ENCODE peak calls at places on chromosomes 3 and 15, in eight cellular contexts. P is uterus; B is NK-92 treated with Interleukin-12 subunit alpha and Interleukin-12 subunit beta, amount 100 ng/mL, for 24 hours; U is adipocyte; W is AG10803; K is progenitor cell of endocrine pancreas; E is EH; S is HT-29. Q is an unnamed sample.

GRCh38 chr15:41933771-41934170 is 38.6 kb downstream of the EHD4 start:
- DNase-seq in W (no peak), K (no peak), P (no peak), S (peak), B (no peak), E (peak), U (no peak), Q (no peak)

GRCh38 chr3:128402319-128402718 is 64.4 kb downstream of the DNAJB8 start:
- DNase-seq in E (no peak), U (no peak), B (no peak), W (no peak), S (no peak), P (no peak), K (no peak), Q (no peak)

GRCh38 chr15:71598741-71599140 is 211.6 kb upstream of the NR2E3 start:
- DNase-seq in B (no peak), P (no peak), K (no peak), U (no peak), E (no peak), W (no peak), S (no peak), Q (no peak)

GRCh38 chr3:148992635-148993230 is 1.4 kb downstream of the GYG1 start:
- DNase-seq in W (no peak), K (no peak), P (no peak), E (no peak), S (no peak), U (no peak), B (no peak), Q (no peak)

GRCh38 chr3:153731036-153731435 is 390.2 kb upstream of the ARHGEF26 start:
- DNase-seq in W (no peak), S (no peak), B (no peak), E (no peak), U (no peak), P (no peak), K (no peak), Q (no peak)

GRCh38 chr3:192545346-192545745 is 182.0 kb downstream of the FGF12 start:
- DNase-seq in P (no peak), U (no peak), E (no peak), S (no peak), K (no peak), B (no peak), W (no peak), Q (no peak)

GRCh38 chr15:66947471-66947870 is 117.9 kb upstream of the SMAD3 start:
- DNase-seq in W (no peak), P (no peak), K (no peak), S (no peak), E (peak), U (no peak), B (no peak), Q (peak)

GRCh38 chr3:169041677-169042171 is 621.8 kb downstream of the MECOM start:
- DNase-seq in S (peak), E (peak), W (peak), B (no peak), P (no peak), U (peak), K (no peak), Q (peak)

GRCh38 chr15:72005483-72005882 is 112.5 kb downstream of the MYO9A start:
- DNase-seq in U (no peak), W (no peak), S (no peak), E (no peak), P (no peak), K (no peak), B (no peak), Q (no peak)

GRCh38 chr3:185781759-185782158 is 43.1 kb downstream of the IGF2BP2 start:
- DNase-seq in S (no peak), E (peak), U (peak), P (no peak), W (peak), B (no peak), K (no peak), Q (peak)

GRCh38 chr15:39317225-39317624 is 263.7 kb upstream of the THBS1 start:
- DNase-seq in W (peak), B (no peak), P (no peak), U (no peak), K (no peak), E (peak), S (no peak), Q (no peak)

GRCh38 chr3:47476644-47477199 is 981 bp upstream of the SCAP start:
- DNase-seq in B (no peak), U (no peak), E (no peak), K (no peak), W (no peak), S (no peak), P (no peak), Q (no peak)

GRCh38 chr15:34436956-34437442 is 609 bp downstream of the GOLGA8A start:
- DNase-seq in W (peak), S (peak), U (peak), K (peak), P (no peak), E (peak), B (peak), Q (peak)

GRCh38 chr3:27094721-27095120 is 274.5 kb downstream of the NEK10 start:
- DNase-seq in B (no peak), S (no peak), K (no peak), U (no peak), E (peak), W (no peak), P (no peak), Q (no peak)

GRCh38 chr3:172341482-172342059 is 106.7 kb downstream of the GHSR start:
- DNase-seq in U (peak), E (peak), S (peak), K (no peak), P (no peak), W (peak), B (no peak), Q (peak)